ENCODE peak calls at places on chromosomes 1 and 21, in five cellular contexts. X is left ventricle myocardium superior; C is CD8-positive, alpha-beta memory T cell; D is iris pigment epithelial cell; P is iPS-NIHi11. T is an unnamed sample.
A peak's percentile ranks its signal among the peaks of the same experiment; 100 is the strongest.

GRCh38 chr1:45892068-45892785 is 88.8 kb downstream of the MAST2 start:
- DNase-seq in X (no peak), C (no peak), P (peak; percentile 18), D (peak; percentile 92), T (no peak)

GRCh38 chr1:208235983-208236761 is 8.0 kb downstream of the PLXNA2 start:
- DNase-seq in D (peak; percentile 87), C (no peak), P (no peak), X (peak; percentile 69), T (no peak)

GRCh38 chr1:169784102-169784501 is 10.6 kb downstream of the METTL18 start:
- DNase-seq in P (no peak), X (no peak), C (no peak), D (peak; percentile 5), T (no peak)

GRCh38 chr1:8009043-8010002 is 16.8 kb downstream of the ERRFI1 start:
- DNase-seq in X (no peak), D (peak; percentile 43), P (no peak), C (no peak), T (no peak)

GRCh38 chr1:202084791-202085681 is 37.7 kb upstream of the GPR37L1 start:
- DNase-seq in C (no peak), P (peak; percentile 71), D (no peak), X (no peak), T (no peak)

GRCh38 chr1:147717051-147717705 is 43.2 kb downstream of the GJA5 start:
- DNase-seq in C (peak; percentile 9), X (no peak), D (no peak), P (peak; percentile 32), T (no peak)

GRCh38 chr21:15457962-15458361 is 271.8 kb upstream of the USP25 start:
- DNase-seq in C (no peak), P (no peak), X (no peak), D (no peak), T (no peak)

GRCh38 chr1:90114521-90115141 is 119.7 kb downstream of the ZNF326 start:
- DNase-seq in P (peak; percentile 54), D (peak; percentile 56), C (no peak), X (no peak), T (no peak)

GRCh38 chr1:203512830-203513578 is 19.1 kb downstream of the OPTC start:
- DNase-seq in X (no peak), P (peak; percentile 42), C (no peak), D (peak; percentile 94), T (no peak)

GRCh38 chr1:185969524-185969991 is 235.4 kb downstream of the HMCN1 start:
- DNase-seq in C (no peak), X (no peak), D (no peak), P (no peak), T (no peak)

GRCh38 chr1:113928129-113928949 is 785 bp upstream of the HIPK1 start:
- DNase-seq in X (no peak), P (no peak), D (peak; percentile 40), C (no peak), T (no peak)

GRCh38 chr21:42307106-42307505 is 8.1 kb downstream of the TFF3 start:
- DNase-seq in P (no peak), D (no peak), C (no peak), X (no peak), T (no peak)

GRCh38 chr1:174996474-174996873 is 3.3 kb upstream of the CACYBP start:
- DNase-seq in C (no peak), D (peak; percentile 56), X (no peak), P (no peak), T (no peak)

GRCh38 chr1:168636200-168636599 is 59.8 kb downstream of the XCL1 start:
- DNase-seq in X (no peak), D (peak; percentile 6), C (no peak), P (no peak), T (no peak)

GRCh38 chr1:190477687-190478192 is at the start of gene BRINP3:
- DNase-seq in C (no peak), P (no peak), X (no peak), D (no peak), T (no peak)

GRCh38 chr1:206021796-206022365 is 1.8 kb downstream of the CTSE start:
- DNase-seq in C (no peak), D (peak; percentile 59), X (no peak), P (no peak), T (no peak)

GRCh38 chr1:91879739-91880138 is 6.2 kb downstream of the TGFBR3 start:
- DNase-seq in C (no peak), D (no peak), X (no peak), P (no peak), T (no peak)

GRCh38 chr1:71557138-71557537 is 476.3 kb upstream of the ZRANB2 start:
- DNase-seq in X (no peak), C (no peak), P (no peak), D (no peak), T (no peak)

GRCh38 chr1:89451011-89451410 is 73.6 kb upstream of the LRRC8B start:
- DNase-seq in P (no peak), C (no peak), D (peak; percentile 61), X (no peak), T (no peak)

GRCh38 chr1:198902616-198903140 is 263.8 kb downstream of the PTPRC start:
- DNase-seq in C (no peak), X (no peak), D (no peak), P (peak; percentile 4), T (no peak)

GRCh38 chr1:10267319-10267718 is 56.9 kb downstream of the KIF1B start:
- DNase-seq in X (no peak), D (peak; percentile 29), P (no peak), C (no peak), T (no peak)

GRCh38 chr1:30272288-30273020 is 450.9 kb downstream of the MATN1 start:
- DNase-seq in D (no peak), C (no peak), P (no peak), X (no peak), T (no peak)

GRCh38 chr1:84968865-84969264 is 28.0 kb downstream of the MCOLN2 start:
- DNase-seq in X (no peak), C (no peak), D (no peak), P (no peak), T (no peak)

GRCh38 chr21:14206222-14206621 is 4.5 kb downstream of the LIPI start:
- DNase-seq in C (no peak), D (no peak), P (no peak), X (no peak), T (no peak)

GRCh38 chr1:24695202-24695974 is 49.9 kb upstream of the CLIC4 start:
- DNase-seq in D (no peak), X (peak; percentile 54), P (no peak), C (no peak), T (no peak)

GRCh38 chr1:10674700-10675598 is 121.5 kb downstream of the CASZ1 start:
- DNase-seq in X (no peak), C (no peak), D (no peak), P (no peak), T (no peak)

GRCh38 chr1:225949041-225949440 is 8.0 kb upstream of the LEFTY2 start:
- DNase-seq in C (no peak), P (no peak), X (no peak), D (no peak), T (no peak)

GRCh38 chr1:111541721-111542120 is 38.3 kb upstream of the ADORA3 start:
- DNase-seq in C (no peak), D (peak; percentile 28), X (no peak), P (peak; percentile 44), T (no peak)

GRCh38 chr1:24318988-24319863 is at the start of gene GRHL3:
- DNase-seq in D (peak; percentile 31), P (peak; percentile 92), C (no peak), X (no peak), T (no peak)

GRCh38 chr1:111515291-111516007 is 12.0 kb upstream of the ADORA3 start:
- DNase-seq in D (peak; percentile 57), P (peak; percentile 35), C (no peak), X (peak; percentile 87), T (no peak)

GRCh38 chr1:18118078-18118477 is 10.5 kb downstream of the IGSF21 start:
- DNase-seq in D (no peak), P (no peak), C (no peak), X (peak; percentile 53), T (no peak)

GRCh38 chr1:226798427-226799411 is 59.6 kb upstream of the ITPKB start:
- DNase-seq in D (no peak), X (no peak), C (peak; percentile 63), P (no peak), T (peak; percentile 44)

GRCh38 chr1:92473781-92474495 is 12.8 kb downstream of the GFI1 start:
- DNase-seq in P (no peak), X (no peak), C (no peak), D (no peak), T (no peak)

GRCh38 chr1:70779571-70779970 is 268.0 kb downstream of the PTGER3 start:
- DNase-seq in X (no peak), D (no peak), P (no peak), C (no peak), T (no peak)

GRCh38 chr1:8094481-8095241 is 68.6 kb upstream of the ERRFI1 start:
- DNase-seq in X (no peak), P (no peak), D (peak; percentile 90), C (no peak), T (no peak)

GRCh38 chr21:41562101-41563000 is 54.4 kb upstream of the TMPRSS2 start:
- DNase-seq in C (no peak), X (peak; percentile 41), P (no peak), D (no peak), T (no peak)